ENCODE peak calls at places on chromosomes 7 and 10, in nine cellular contexts. K is esophagus muscularis mucosa; H is AG08396; C is NB4; J is activated naive CD4-positive, alpha-beta T cell treated with Interleukin-2 at 50 U/mL for 16 hours; S is stimulated activated CD4-positive, alpha-beta T cell treated with anti-CD3 and anti-CD28 coated beads, Interleukin-1b, Interleukin-23, amount 100 ng/mL, for 1 hour; P is H7; A is DND-41; O is astrocyte of the spinal cord. R is an unnamed sample.

GRCh38 chr10:103284170-103284569 is 7.2 kb downstream of the INA start:
- DNase-seq in J (no peak), H (peak), O (no peak), P (no peak), A (no peak), C (peak), S (no peak), K (no peak), R (no peak)

GRCh38 chr7:157768198-157768597 is 431.4 kb downstream of the DNAJB6 start:
- DNase-seq in K (no peak), H (no peak), S (no peak), P (no peak), O (no peak), J (no peak), C (no peak), A (no peak), R (no peak)

GRCh38 chr7:77907281-77907680 is 108.7 kb downstream of the PHTF2 start:
- DNase-seq in J (no peak), O (no peak), K (no peak), C (no peak), A (no peak), H (no peak), S (no peak), P (no peak), R (no peak)

GRCh38 chr7:99252166-99252895 is 20.3 kb upstream of the MYH16 start:
- DNase-seq in H (no peak), J (no peak), P (peak), O (no peak), K (no peak), S (no peak), A (no peak), C (no peak), R (no peak)

GRCh38 chr10:108424656-108425055 is 1260.2 kb upstream of the SORCS1 start:
- DNase-seq in J (no peak), H (peak), O (peak), K (no peak), A (no peak), C (no peak), P (no peak), S (no peak), R (no peak)

GRCh38 chr7:37068902-37069301 is 344.6 kb upstream of the AOAH start:
- DNase-seq in A (no peak), S (no peak), K (no peak), P (peak), C (no peak), H (no peak), J (no peak), O (no peak), R (no peak)

GRCh38 chr10:27723436-27723835 is 22.2 kb downstream of the MKX start:
- DNase-seq in O (peak), A (no peak), P (no peak), H (peak), J (no peak), S (no peak), K (no peak), C (no peak), R (no peak)

GRCh38 chr7:25656581-25657026 is 428.3 kb upstream of the NPVF start:
- DNase-seq in H (no peak), J (no peak), S (no peak), O (no peak), P (no peak), C (no peak), K (no peak), A (no peak), R (no peak)

GRCh38 chr10:128867819-128868218 is 599.2 kb upstream of the MGMT start:
- DNase-seq in H (no peak), C (no peak), P (no peak), K (peak), O (no peak), S (no peak), A (no peak), J (no peak), R (no peak)

GRCh38 chr7:149872419-149873073 is 1.2 kb upstream of the ATP6V0E2 start:
- DNase-seq in H (peak), J (no peak), C (peak), A (no peak), K (peak), S (no peak), P (peak), O (peak), R (peak)

GRCh38 chr10:14451341-14451740 is 120.6 kb upstream of the FRMD4A start:
- DNase-seq in S (no peak), C (no peak), H (no peak), O (no peak), A (no peak), J (no peak), P (no peak), K (peak), R (no peak)

GRCh38 chr7:42232275-42232674 is 4.7 kb downstream of the GLI3 start:
- DNase-seq in K (no peak), J (no peak), H (peak), O (peak), P (no peak), C (peak), S (no peak), A (no peak), R (no peak)

GRCh38 chr7:19707240-19707639 is 1.6 kb downstream of the POLR1F start:
- DNase-seq in H (peak), S (no peak), C (peak), A (no peak), K (no peak), P (no peak), O (peak), J (no peak), R (no peak)

GRCh38 chr7:82050134-82050533 is 280.3 kb upstream of the HGF start:
- DNase-seq in H (peak), K (no peak), O (peak), J (no peak), S (no peak), P (no peak), C (no peak), A (no peak), R (no peak)

GRCh38 chr10:22615819-22616499 is 98.4 kb downstream of the PIP4K2A start:
- DNase-seq in J (peak), H (no peak), A (no peak), O (no peak), P (no peak), S (no peak), K (no peak), C (peak), R (no peak)

GRCh38 chr7:18177815-18178660 is 150.4 kb upstream of the PRPS1L1 start:
- DNase-seq in O (peak), A (no peak), K (no peak), C (peak), P (no peak), H (no peak), S (no peak), J (no peak), R (no peak)

GRCh38 chr7:1741751-1742554 is 71.9 kb downstream of the ELFN1 start:
- DNase-seq in S (no peak), J (no peak), H (no peak), A (no peak), P (peak), C (peak), K (no peak), O (no peak), R (no peak)

GRCh38 chr10:128463991-128464755 is 337.9 kb upstream of the MKI67 start:
- DNase-seq in O (peak), J (no peak), C (peak), S (no peak), H (no peak), A (no peak), P (peak), K (peak), R (no peak)

GRCh38 chr10:74891048-74891447 is 64.6 kb downstream of the KAT6B start:
- DNase-seq in H (no peak), P (no peak), C (no peak), K (no peak), O (no peak), A (no peak), J (no peak), S (no peak), R (peak)

GRCh38 chr10:65292551-65292950 is 1633.3 kb upstream of the LRRTM3 start:
- DNase-seq in O (no peak), H (no peak), K (no peak), A (no peak), C (no peak), S (no peak), J (no peak), P (no peak), R (no peak)

GRCh38 chr10:73956476-73957338 is 41.2 kb upstream of the VCL start:
- DNase-seq in A (peak), S (no peak), P (no peak), O (peak), K (no peak), H (no peak), J (peak), C (peak), R (no peak)

GRCh38 chr10:11529276-11529675 is 82.2 kb downstream of the USP6NL start:
- DNase-seq in A (no peak), K (no peak), S (no peak), P (no peak), O (no peak), C (no peak), J (no peak), H (no peak), R (no peak)

GRCh38 chr10:17368708-17369272 is 85.6 kb downstream of the ST8SIA6 start:
- DNase-seq in C (no peak), H (no peak), A (no peak), J (no peak), P (no peak), S (no peak), O (no peak), K (no peak), R (no peak)